ENCODE peak calls at places on chromosomes 6 and 20, in six cellular contexts. I is transverse colon, F is cardiac muscle cell, N is lower lobe of right lung, D is RWPE2, U is PC-9. S is an unnamed sample.

GRCh38 chr20:17888044-17888443 is 80.5 kb downstream of the SNX5 start:
- DNase-seq in U (peak), N (no peak), D (no peak), F (no peak), I (peak), S (no peak)

GRCh38 chr20:40641212-40641611 is 47.8 kb downstream of the MAFB start:
- DNase-seq in D (no peak), U (no peak), N (no peak), F (no peak), I (no peak), S (no peak)

GRCh38 chr6:151240036-151240685 is 394 bp downstream of the AKAP12 start:
- DNase-seq in U (peak), F (peak), N (peak), I (peak), D (peak), S (peak)

GRCh38 chr6:44621846-44622245 is 234.3 kb downstream of the CDC5L start:
- DNase-seq in I (no peak), U (no peak), F (no peak), D (no peak), N (no peak), S (peak)

GRCh38 chr20:13261460-13262301 is 40.6 kb downstream of the ISM1 start:
- DNase-seq in N (peak), I (peak), D (no peak), F (peak), U (peak), S (peak)

GRCh38 chr6:10146723-10147451 is 268.0 kb downstream of the TFAP2A start:
- DNase-seq in U (peak), I (no peak), D (no peak), N (no peak), F (peak), S (peak)

GRCh38 chr6:170235726-170236125 is 55.2 kb downstream of the DLL1 start:
- DNase-seq in I (no peak), N (no peak), D (peak), U (no peak), F (no peak), S (no peak)

GRCh38 chr6:57173056-57173885 is 1.1 kb downstream of the BAG2 start:
- DNase-seq in D (no peak), U (peak), I (peak), F (peak), N (no peak), S (peak)

GRCh38 chr20:14953736-14954135 is 616.3 kb upstream of the FLRT3 start:
- DNase-seq in D (no peak), I (no peak), F (no peak), U (no peak), N (no peak), S (no peak)

GRCh38 chr6:88165877-88166492 is at the start of gene CNR1:
- DNase-seq in F (peak), D (no peak), I (peak), U (no peak), N (peak), S (peak)

GRCh38 chr20:62126141-62126540 is 3.9 kb downstream of the LSM14B start:
- DNase-seq in U (no peak), F (no peak), I (no peak), N (no peak), D (no peak), S (no peak)

GRCh38 chr6:70680396-70680795 is 12.7 kb downstream of the SMAP1 start:
- DNase-seq in I (no peak), F (no peak), D (no peak), U (no peak), N (no peak), S (no peak)

DNA sequence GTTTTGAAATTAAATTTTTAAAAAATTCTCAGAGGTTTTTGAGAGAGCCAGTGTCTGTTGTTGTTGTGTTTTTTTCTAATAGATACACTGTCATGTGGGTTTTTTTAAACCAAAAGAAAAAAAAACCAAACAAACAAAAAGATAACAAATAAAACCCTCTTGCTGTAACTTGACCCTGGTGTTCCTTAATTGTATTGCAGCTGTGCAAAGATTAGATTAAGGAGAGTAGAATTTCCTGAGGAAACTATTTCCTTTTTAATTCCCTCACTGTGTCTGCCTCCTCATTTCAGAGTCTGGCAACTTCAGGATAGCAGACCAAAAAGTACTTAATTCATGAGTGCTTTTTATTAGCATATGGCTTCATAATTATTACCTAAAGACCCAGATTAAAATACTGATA is 281.9 kb downstream of the EPM2A start:
- DNase-seq in F (no peak), I (no peak), D (no peak), N (no peak), U (no peak), S (peak)
- TF ChIP-seq CTCF in F (peak), I (no peak), D (peak), N (peak), U (peak), S (peak)

GRCh38 chr6:145480024-145480423 is 255.3 kb downstream of the EPM2A start:
- DNase-seq in N (no peak), I (no peak), F (no peak), U (no peak), D (no peak), S (no peak)

GRCh38 chr6:145486306-145486705 is 249.0 kb downstream of the EPM2A start:
- DNase-seq in I (no peak), D (no peak), F (no peak), U (no peak), N (no peak), S (no peak)

GRCh38 chr6:145483191-145483996 is 251.9 kb downstream of the EPM2A start:
- DNase-seq in I (no peak), D (no peak), N (no peak), F (no peak), U (no peak), S (no peak)
- H3K4me3 ChIP-seq in I (no peak), D (no peak), N (no peak), F (no peak), U (no peak), S (no peak)

GRCh38 chr20:4950437-4950836 is 50.9 kb downstream of the SLC23A2 start:
- DNase-seq in I (no peak), N (no peak), U (no peak), F (no peak), D (no peak), S (no peak)

GRCh38 chr20:4947817-4948559 is 53.3 kb downstream of the SLC23A2 start:
- DNase-seq in F (no peak), U (no peak), N (no peak), D (no peak), I (no peak), S (no peak)

GRCh38 chr20:4951299-4951698 is 50.0 kb downstream of the SLC23A2 start:
- DNase-seq in D (no peak), F (no peak), U (peak), I (no peak), N (no peak), S (peak)

GRCh38 chr20:4950841-4951240 is 50.5 kb downstream of the SLC23A2 start:
- DNase-seq in D (no peak), I (no peak), F (no peak), N (no peak), U (no peak), S (no peak)

GRCh38 chr20:4949833-4950178 is 51.5 kb downstream of the SLC23A2 start:
- DNase-seq in F (peak), U (no peak), N (no peak), I (no peak), D (no peak), S (peak)
- TF ChIP-seq CTCF in F (peak), U (peak), N (peak), I (peak), D (peak), S (peak)

DNA sequence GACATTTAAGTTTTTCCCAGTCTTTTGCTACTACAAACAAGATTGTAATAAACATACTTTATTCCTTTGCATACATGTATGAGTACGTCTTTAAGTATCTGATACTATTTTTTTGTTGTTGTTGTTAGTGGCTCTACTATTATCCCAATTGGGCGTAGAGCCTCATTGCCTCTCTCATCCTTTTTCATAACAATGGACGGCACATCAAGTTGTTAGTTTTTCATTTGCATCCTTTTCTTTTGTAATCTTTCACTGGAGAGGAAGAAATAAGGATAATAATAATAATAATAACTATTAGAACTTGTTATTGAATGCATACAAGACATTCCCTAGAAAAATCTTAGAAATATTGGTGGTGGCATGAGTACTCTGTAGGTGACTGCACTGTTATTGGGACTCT is 23.1 kb downstream of the HS3ST5 start:
- DNase-seq in F (no peak), U (no peak), D (no peak), N (no peak), I (no peak), S (no peak)
- H3K4me3 ChIP-seq in F (no peak), U (no peak), D (no peak), N (no peak), I (no peak), S (no peak)